ENCODE peak calls at places on chromosomes 11 and 22, in four cellular contexts. L is T-helper 2 cell, B is mucosa of descending colon, T is neuronal stem cell. J is an unnamed sample.

GRCh38 chr22:17303840-17304779 is 65.2 kb upstream of the CECR2 start:
- DNase-seq in L (peak; percentile 45), T (no peak), B (no peak), J (peak; percentile 59)

GRCh38 chr11:59557940-59558643 is 46.8 kb downstream of the OR4D9 start:
- DNase-seq in B (no peak), T (no peak), L (no peak), J (no peak)

GRCh38 chr22:25682071-25682470 is 59.9 kb upstream of the MYO18B start:
- DNase-seq in T (no peak), B (no peak), L (no peak), J (no peak)

GRCh38 chr11:5684627-5685362 is at the start of gene TRIM5:
- DNase-seq in B (peak; percentile 81), L (peak; percentile 60), T (peak; percentile 74), J (peak; percentile 67)

GRCh38 chr22:20748820-20749428 is 25.0 kb upstream of the SERPIND1 start:
- DNase-seq in L (no peak), B (no peak), T (no peak), J (no peak)

GRCh38 chr11:4180441-4181183 is 86.0 kb downstream of the RRM1 start:
- DNase-seq in L (no peak), B (no peak), T (no peak), J (no peak)

GRCh38 chr22:48567213-48567975 is 1260.3 kb downstream of the BRD1 start:
- DNase-seq in L (no peak), B (no peak), T (no peak), J (peak; percentile 48)

GRCh38 chr11:22340803-22341581 is 2.8 kb downstream of the SLC17A6 start:
- DNase-seq in L (no peak), T (no peak), B (no peak), J (no peak)

GRCh38 chr11:29214833-29215232 is 802.0 kb downstream of the KCNA4 start:
- DNase-seq in L (no peak), T (no peak), B (no peak), J (no peak)

GRCh38 chr11:69746780-69747742 is 28.1 kb downstream of the FGF4 start:
- DNase-seq in L (no peak), T (no peak), B (no peak), J (no peak)

GRCh38 chr11:120305286-120305685 is 19.8 kb upstream of the TLCD5 start:
- DNase-seq in B (peak; percentile 66), L (no peak), T (no peak), J (peak; percentile 48)

GRCh38 chr11:2215230-2215560 is 43.6 kb upstream of the TH start:
- DNase-seq in L (no peak), T (no peak), B (no peak), J (no peak)

GRCh38 chr11:65473275-65473860 is 25.5 kb upstream of the MALAT1 start:
- DNase-seq in T (no peak), B (no peak), L (no peak), J (no peak)

GRCh38 chr11:24588075-24588474 is 91.2 kb downstream of the LUZP2 start:
- DNase-seq in T (no peak), B (no peak), L (no peak), J (no peak)

GRCh38 chr22:41106122-41106968 is 14.0 kb downstream of the EP300 start:
- DNase-seq in T (no peak), L (no peak), B (no peak), J (no peak)

GRCh38 chr11:125874556-125875124 is 12.8 kb upstream of the HYLS1 start:
- DNase-seq in L (no peak), B (no peak), T (peak; percentile 72), J (peak; percentile 48)

GRCh38 chr11:26841818-26842457 is 120.1 kb upstream of the SLC5A12 start:
- DNase-seq in B (no peak), T (no peak), L (no peak), J (no peak)

J was measured in Jurkat, Clone E6-1.